ENCODE peak calls at places on chromosomes 2 and 18, in six cellular contexts. I, M, V, K, Q and U are unnamed samples.

GRCh38 chr2:201185863-201186262 is 2.9 kb downstream of the CASP10 start:
- DNase-seq in I (no peak), M (no peak), V (no peak), K (no peak), Q (no peak), U (no peak)

GRCh38 chr2:11027195-11027594 is 115.5 kb downstream of the KCNF1 start:
- DNase-seq in I (no peak), M (no peak), V (no peak), K (no peak), Q (no peak), U (no peak)

GRCh38 chr18:55763805-55764204 is 175.8 kb upstream of the TCF4 start:
- DNase-seq in I (peak), M (no peak), V (no peak), K (no peak), Q (no peak), U (no peak)

GRCh38 chr18:77858331-77858730 is 608.7 kb downstream of the GALR1 start:
- DNase-seq in I (no peak), M (no peak), V (no peak), K (no peak), Q (no peak), U (no peak)

GRCh38 chr2:227536445-227536844 is 62.2 kb upstream of the SCYGR2 start:
- DNase-seq in I (no peak), M (peak), V (no peak), K (no peak), Q (no peak), U (no peak)

GRCh38 chr2:231482806-231483391 is 18.6 kb upstream of the NCL start:
- DNase-seq in I (peak), M (peak), V (peak), K (peak), Q (peak), U (peak)

GRCh38 chr2:223759569-223760430 is 77.6 kb downstream of the AP1S3 start:
- DNase-seq in I (peak), M (peak), V (no peak), K (peak), Q (no peak), U (no peak)

GRCh38 chr2:69570474-69570873 is 73.1 kb downstream of the AAK1 start:
- DNase-seq in I (no peak), M (no peak), V (no peak), K (no peak), Q (no peak), U (no peak)

GRCh38 chr2:9770308-9771100 is 72.8 kb upstream of the TAF1B start:
- DNase-seq in I (peak), M (peak), V (peak), K (peak), Q (peak), U (peak)

GRCh38 chr2:233468746-233469110 is 97.9 kb downstream of the USP40 start:
- DNase-seq in I (no peak), M (no peak), V (no peak), K (no peak), Q (no peak), U (no peak)

GRCh38 chr2:74405994-74406583 is 15.3 kb downstream of the C2orf81 start:
- DNase-seq in I (peak), M (no peak), V (no peak), K (no peak), Q (no peak), U (no peak)

GRCh38 chr2:28423856-28424605 is 31.4 kb downstream of the FOSL2 start:
- DNase-seq in I (peak), M (no peak), V (no peak), K (no peak), Q (no peak), U (no peak)

GRCh38 chr18:2442006-2442405 is 129.3 kb downstream of the METTL4 start:
- DNase-seq in I (no peak), M (no peak), V (no peak), K (no peak), Q (no peak), U (no peak)

GRCh38 chr2:23092831-23093230 is 292.1 kb upstream of the KLHL29 start:
- DNase-seq in I (peak), M (peak), V (no peak), K (no peak), Q (no peak), U (peak)

GRCh38 chr2:168804214-168804613 is 1.8 kb downstream of the NOSTRIN start:
- DNase-seq in I (no peak), M (no peak), V (no peak), K (no peak), Q (no peak), U (no peak)

GRCh38 chr2:127704641-127705243 is 3.4 kb downstream of the SFT2D3 start:
- DNase-seq in I (no peak), M (no peak), V (no peak), K (no peak), Q (no peak), U (no peak)

GRCh38 chr2:226798422-226799210 is 1.0 kb downstream of the IRS1 start:
- DNase-seq in I (peak), M (peak), V (peak), K (no peak), Q (peak), U (no peak)

GRCh38 chr2:17518212-17519154 is at the start of gene RAD51AP2:
- DNase-seq in I (peak), M (peak), V (peak), K (peak), Q (peak), U (peak)

GRCh38 chr2:86396304-86396785 is 44.8 kb upstream of the KDM3A start:
- DNase-seq in I (peak), M (no peak), V (no peak), K (no peak), Q (no peak), U (no peak)

GRCh38 chr2:41405429-41405828 is 642.4 kb upstream of the PKDCC start:
- DNase-seq in I (no peak), M (no peak), V (no peak), K (no peak), Q (no peak), U (no peak)

GRCh38 chr2:64080179-64080578 is 61.0 kb upstream of the VPS54 start:
- DNase-seq in I (no peak), M (no peak), V (no peak), K (no peak), Q (no peak), U (no peak)

GRCh38 chr2:238926761-238927611 is 79.1 kb downstream of the TWIST2 start:
- DNase-seq in I (no peak), M (no peak), V (no peak), K (no peak), Q (no peak), U (no peak)

GRCh38 chr2:241286348-241287090 is 29.0 kb downstream of the HDLBP start:
- DNase-seq in I (no peak), M (no peak), V (no peak), K (no peak), Q (no peak), U (no peak)

GRCh38 chr2:56450772-56451171 is 267.0 kb downstream of the CCDC85A start:
- DNase-seq in I (no peak), M (no peak), V (no peak), K (no peak), Q (no peak), U (no peak)

GRCh38 chr18:55830490-55830889 is 242.5 kb upstream of the TCF4 start:
- DNase-seq in I (no peak), M (no peak), V (no peak), K (no peak), Q (no peak), U (no peak)

GRCh38 chr2:73035899-73036778 is 35.4 kb downstream of the SFXN5 start:
- DNase-seq in I (no peak), M (no peak), V (peak), K (no peak), Q (peak), U (no peak)

GRCh38 chr2:216890138-216890537 is 30.3 kb upstream of the TNP1 start:
- DNase-seq in I (no peak), M (no peak), V (no peak), K (no peak), Q (no peak), U (no peak)
- H3K14ac ChIP-seq in I (no peak), M (no peak), V (no peak), K (no peak), Q (no peak), U (no peak)

GRCh38 chr18:75110846-75111415 is 98.0 kb downstream of the PTGR3 start:
- DNase-seq in I (no peak), M (no peak), V (no peak), K (no peak), Q (peak), U (no peak)

GRCh38 chr18:75111673-75112485 is 97.1 kb downstream of the PTGR3 start:
- DNase-seq in I (peak), M (peak), V (no peak), K (no peak), Q (peak), U (no peak)

GRCh38 chr18:75109001-75109400 is 99.9 kb downstream of the PTGR3 start:
- DNase-seq in I (no peak), M (no peak), V (no peak), K (no peak), Q (peak), U (no peak)

GRCh38 chr18:75109819-75110218 is 99.1 kb downstream of the PTGR3 start:
- DNase-seq in I (no peak), M (no peak), V (no peak), K (no peak), Q (peak), U (no peak)

DNA sequence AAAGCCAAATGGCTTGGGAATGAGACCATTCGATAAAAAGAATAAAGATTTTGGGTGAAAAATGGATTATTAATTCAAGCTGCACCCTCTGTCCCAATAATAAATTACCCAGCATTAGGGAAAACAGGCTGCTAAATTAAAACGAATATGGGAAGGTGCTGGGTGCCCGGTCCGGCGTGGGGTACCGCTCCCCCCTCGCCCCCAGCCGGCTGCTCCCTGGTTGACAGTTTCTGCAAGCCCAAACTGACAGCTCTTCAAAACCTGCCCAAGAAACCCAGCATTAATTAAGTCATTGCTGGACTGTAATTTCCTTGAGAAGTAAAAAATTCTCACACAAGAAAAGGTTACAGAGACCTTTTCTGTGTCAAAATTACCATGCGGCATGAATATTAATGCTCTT is 98.6 kb downstream of the PTGR3 start:
- DNase-seq in I (no peak), M (no peak), V (no peak), K (no peak), Q (no peak), U (no peak)
- H3K14ac ChIP-seq in I (no peak), M (no peak), V (no peak), K (no peak), Q (no peak), U (no peak)

DNA sequence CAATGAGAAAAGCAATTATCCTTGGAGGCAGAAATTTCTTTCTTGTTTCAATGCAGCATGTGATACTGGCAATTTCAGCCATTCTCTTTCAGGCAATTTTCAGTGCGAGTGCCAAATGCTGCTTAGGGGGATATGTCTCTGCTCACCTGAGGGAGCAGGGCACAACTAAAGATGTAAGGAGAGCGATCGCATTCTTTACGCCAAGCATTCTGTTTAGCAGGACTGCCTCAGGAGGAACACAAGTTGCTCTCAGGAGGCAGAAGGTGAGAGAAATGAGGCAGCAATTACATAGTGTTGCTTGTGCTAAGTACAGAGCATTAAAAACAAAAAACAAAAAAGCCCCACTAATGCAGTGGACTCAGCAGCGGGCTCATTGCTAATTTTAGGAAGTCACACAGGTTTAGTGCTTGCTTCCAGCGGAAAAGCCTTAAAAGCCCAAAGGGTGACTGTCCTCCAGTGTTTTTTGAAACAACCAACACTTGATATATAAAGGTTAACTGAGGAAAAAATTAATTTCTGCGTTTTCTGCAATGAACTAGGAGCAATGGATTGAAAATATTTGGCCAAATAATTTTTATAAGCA is 116.9 kb downstream of the METTL8 start:
- DNase-seq in I (no peak), M (no peak), V (peak), K (no peak), Q (peak), U (no peak)
- H3K14ac ChIP-seq in I (no peak), M (no peak), V (no peak), K (no peak), Q (peak), U (no peak)

DNA sequence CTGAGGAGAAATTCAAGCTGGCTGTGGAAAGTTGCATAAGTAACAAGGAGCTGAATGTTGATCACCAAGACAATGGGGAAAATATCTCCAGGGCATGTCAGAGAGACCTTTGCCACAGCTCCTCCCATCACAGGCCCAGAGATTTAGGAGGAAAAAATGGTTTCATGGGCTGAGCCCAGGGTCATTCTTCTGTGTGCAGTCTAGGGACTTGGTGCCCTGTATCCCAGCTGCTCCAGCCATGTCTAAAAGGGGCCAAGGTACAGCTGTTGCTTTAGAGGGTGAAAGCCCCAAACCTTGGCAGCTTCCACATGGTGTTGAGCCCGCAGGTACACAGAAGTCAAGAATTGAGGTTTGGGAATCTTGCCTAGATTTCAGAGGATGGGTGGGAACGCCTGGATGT is 439.8 kb upstream of the HNRNPA3 start:
- DNase-seq in I (no peak), M (no peak), V (no peak), K (no peak), Q (no peak), U (no peak)
- H3K14ac ChIP-seq in I (no peak), M (no peak), V (no peak), K (no peak), Q (no peak), U (no peak)

DNA sequence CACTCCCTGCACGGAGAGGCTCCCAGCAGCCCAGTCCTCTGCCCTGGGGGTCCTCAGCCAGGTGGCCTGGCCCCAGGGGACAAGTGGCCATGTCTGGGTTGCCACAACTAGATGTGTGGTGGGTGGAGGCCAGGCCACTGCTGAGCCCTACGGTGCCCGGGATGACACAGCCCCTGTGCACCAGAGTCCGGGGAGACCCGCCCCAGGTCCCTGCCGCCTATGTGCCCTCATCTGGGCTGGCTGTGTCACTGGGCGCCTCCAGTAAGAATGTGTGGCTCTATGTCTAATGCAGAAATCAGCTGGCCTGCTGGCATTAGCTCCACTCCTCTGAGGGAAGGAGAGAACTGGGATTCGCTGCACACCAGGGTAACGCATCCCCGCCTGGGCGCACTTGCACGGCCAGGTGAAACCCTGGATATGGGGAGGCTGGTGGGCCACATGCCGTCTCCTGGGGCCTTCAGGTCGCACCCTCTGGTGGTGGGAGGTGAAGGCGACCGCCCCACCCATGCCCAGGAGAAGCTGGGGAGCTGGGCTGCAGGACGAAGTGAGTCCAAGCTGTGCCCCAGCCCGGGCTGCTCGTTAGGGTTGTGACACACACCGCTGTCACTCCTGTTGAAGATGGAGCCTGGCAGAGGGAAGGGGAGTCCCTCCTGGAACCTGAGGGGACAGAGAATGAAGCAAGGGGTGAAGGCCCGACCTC is 136.1 kb downstream of the PTGR3 start:
- DNase-seq in I (no peak), M (no peak), V (no peak), K (no peak), Q (peak), U (no peak)
- H3K14ac ChIP-seq in I (no peak), M (no peak), V (no peak), K (no peak), Q (no peak), U (peak)

DNA sequence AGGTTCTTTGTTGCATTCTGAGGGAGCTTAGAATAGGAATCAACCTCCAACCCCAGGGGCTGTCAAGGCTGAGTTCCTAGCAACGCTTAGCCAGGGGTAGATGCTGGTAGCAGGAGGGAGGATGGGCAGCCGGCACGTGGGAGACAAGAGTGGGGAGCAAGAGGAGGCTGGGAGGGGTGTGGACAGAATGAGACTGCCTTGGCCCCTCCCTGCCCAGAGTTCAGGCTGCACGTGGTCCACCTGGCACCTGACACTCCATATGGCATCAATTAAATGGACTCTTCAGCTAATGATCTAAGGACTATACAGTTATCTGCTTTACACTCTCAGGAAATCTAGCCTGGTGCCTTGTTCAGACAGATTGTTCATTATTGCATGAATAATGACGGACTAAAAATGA is 101.9 kb upstream of the CDC42EP3 start:
- DNase-seq in I (no peak), M (no peak), V (no peak), K (no peak), Q (no peak), U (no peak)
- H3K14ac ChIP-seq in I (peak), M (peak), V (no peak), K (no peak), Q (no peak), U (no peak)

DNA sequence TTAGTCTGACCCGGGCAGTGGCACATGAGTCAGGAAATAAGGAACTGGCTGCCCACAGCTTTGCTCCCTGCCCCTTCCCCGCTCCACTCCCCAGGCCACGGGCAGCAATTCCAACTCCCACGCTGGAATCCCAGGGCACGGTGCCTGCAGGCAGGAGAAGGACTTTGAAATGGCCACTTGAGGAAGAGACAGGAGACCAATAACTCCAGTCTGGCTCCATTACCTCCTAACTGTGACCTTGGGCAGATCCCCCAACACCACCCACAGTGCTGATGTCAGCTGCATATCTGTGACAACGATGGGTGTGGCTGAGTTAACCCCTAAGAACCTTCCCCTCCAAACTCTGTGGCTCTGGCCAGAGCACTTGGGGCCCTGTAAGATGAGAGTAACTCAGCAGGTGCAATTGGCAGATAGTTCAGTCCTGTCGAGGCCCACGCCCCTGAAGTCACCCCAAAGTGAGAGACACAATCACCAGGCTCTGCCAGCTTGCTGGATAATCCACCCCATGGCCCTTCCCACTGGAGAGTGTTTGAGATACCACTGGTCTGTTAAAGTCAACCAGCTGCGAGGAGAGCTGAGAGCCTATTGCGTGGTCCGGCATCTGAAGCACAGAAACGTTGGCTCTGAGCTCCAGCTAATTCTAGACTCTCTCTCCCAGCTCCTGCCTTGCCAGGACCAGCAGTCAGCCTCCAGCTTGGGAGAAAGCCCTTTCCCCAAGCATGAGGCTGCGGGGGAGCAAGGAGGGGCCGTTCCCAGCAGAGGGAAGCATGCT is 175.2 kb downstream of the TNS1 start:
- DNase-seq in I (no peak), M (no peak), V (no peak), K (no peak), Q (no peak), U (no peak)
- H3K14ac ChIP-seq in I (no peak), M (no peak), V (no peak), K (no peak), Q (no peak), U (no peak)

DNA sequence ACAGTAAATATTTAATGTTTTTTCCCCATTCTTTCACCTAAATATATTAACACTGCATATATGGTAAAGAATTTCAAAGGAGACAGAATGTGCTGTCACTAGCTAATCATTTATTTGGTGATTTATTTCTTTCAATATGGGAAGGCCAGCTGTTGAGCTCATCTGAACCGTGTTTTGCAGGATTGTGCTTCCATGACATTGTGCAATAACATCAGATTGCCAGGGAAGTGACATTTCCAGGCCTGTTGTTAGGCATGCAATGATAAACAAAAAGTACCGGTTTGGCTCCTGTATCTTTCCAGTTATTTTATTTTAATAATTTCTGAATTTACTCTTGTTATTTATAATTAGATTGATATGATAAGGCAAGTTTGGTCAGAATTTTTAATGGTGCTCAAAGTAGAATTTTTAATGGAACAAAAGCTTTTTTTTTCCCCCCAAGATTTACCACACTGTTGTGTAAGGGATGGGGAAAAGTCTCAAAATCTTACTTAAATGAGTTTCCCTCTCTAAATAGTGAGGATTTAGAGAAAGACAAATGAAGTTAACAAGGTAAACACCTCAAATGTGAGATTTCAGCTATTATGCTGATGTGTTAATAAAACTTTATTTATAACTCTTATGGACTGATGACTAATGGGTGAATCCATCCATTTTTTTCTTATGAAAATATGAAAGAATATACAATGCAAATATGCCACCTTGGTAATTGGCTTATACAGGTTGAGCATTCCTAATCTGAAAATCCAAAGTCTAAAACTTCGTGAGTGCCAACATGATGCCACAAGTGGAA is 52.7 kb downstream of the MALT1 start:
- DNase-seq in I (peak), M (peak), V (no peak), K (no peak), Q (no peak), U (no peak)
- H3K14ac ChIP-seq in I (no peak), M (no peak), V (no peak), K (no peak), Q (no peak), U (no peak)

GRCh38 chr2:112174383-112174782 is 36.2 kb downstream of the FBLN7 start:
- DNase-seq in I (no peak), M (no peak), V (no peak), K (no peak), Q (no peak), U (no peak)
- H3K14ac ChIP-seq in I (no peak), M (no peak), V (no peak), K (no peak), Q (no peak), U (no peak)